ENCODE peak calls at places on chromosomes 11 and 22, in ten cellular contexts. One of them, this sample, is unnamed.
A peak's percentile ranks its signal among the peaks of the same experiment; 100 is the strongest.

GRCh38 chr11:84437129-84438123 is 1151.3 kb upstream of the CCDC90B start:
- DNase-seq in AML-193: no peak
- DNase-seq in NCI-H1092: peak; percentile 7
- DNase-seq in activated effector memory CD4-positive, alpha-beta T cell treated with Interleukin-2 at 50 U/mL for 16 hours: no peak
- DNase-seq in lung: no peak
- DNase-seq in NCI-H1694: no peak
- DNase-seq in kidney: peak; percentile 73
- DNase-seq in RWPE1: no peak
- DNase-seq in T-helper 2 cell: no peak
- DNase-seq in suprapubic skin: peak; percentile 69
- DNase-seq in this sample: no peak

GRCh38 chr11:134355656-134356055 is 23.9 kb downstream of the GLB1L2 start:
- DNase-seq in AML-193: no peak
- DNase-seq in NCI-H1092: no peak
- DNase-seq in activated effector memory CD4-positive, alpha-beta T cell treated with Interleukin-2 at 50 U/mL for 16 hours: no peak
- DNase-seq in lung: no peak
- DNase-seq in NCI-H1694: no peak
- DNase-seq in kidney: no peak
- DNase-seq in RWPE1: no peak
- DNase-seq in T-helper 2 cell: no peak
- DNase-seq in suprapubic skin: peak; percentile 26
- DNase-seq in this sample: peak; percentile 15

GRCh38 chr22:19717691-19718254 is 3.5 kb downstream of the SEPTIN5 start:
- DNase-seq in AML-193: peak; percentile 62
- DNase-seq in NCI-H1092: peak; percentile 36
- DNase-seq in activated effector memory CD4-positive, alpha-beta T cell treated with Interleukin-2 at 50 U/mL for 16 hours: peak; percentile 74
- DNase-seq in lung: peak; percentile 74
- DNase-seq in NCI-H1694: no peak
- DNase-seq in kidney: peak; percentile 91
- DNase-seq in RWPE1: peak; percentile 65
- DNase-seq in T-helper 2 cell: peak; percentile 69
- DNase-seq in suprapubic skin: no peak
- DNase-seq in this sample: peak; percentile 85

GRCh38 chr22:49930128-49930527 is 11.7 kb downstream of the CRELD2 start:
- DNase-seq in AML-193: no peak
- DNase-seq in NCI-H1092: no peak
- DNase-seq in activated effector memory CD4-positive, alpha-beta T cell treated with Interleukin-2 at 50 U/mL for 16 hours: no peak
- DNase-seq in lung: no peak
- DNase-seq in NCI-H1694: no peak
- DNase-seq in kidney: no peak
- DNase-seq in RWPE1: no peak
- DNase-seq in T-helper 2 cell: no peak
- DNase-seq in suprapubic skin: no peak
- DNase-seq in this sample: no peak

GRCh38 chr22:48697223-48697622 is 1130.5 kb downstream of the BRD1 start:
- DNase-seq in AML-193: no peak
- DNase-seq in NCI-H1092: no peak
- DNase-seq in activated effector memory CD4-positive, alpha-beta T cell treated with Interleukin-2 at 50 U/mL for 16 hours: no peak
- DNase-seq in lung: no peak
- DNase-seq in NCI-H1694: no peak
- DNase-seq in kidney: no peak
- DNase-seq in RWPE1: no peak
- DNase-seq in T-helper 2 cell: no peak
- DNase-seq in suprapubic skin: no peak
- DNase-seq in this sample: no peak

GRCh38 chr11:104126464-104126863 is 37.5 kb downstream of the PDGFD start:
- DNase-seq in AML-193: no peak
- DNase-seq in NCI-H1092: no peak
- DNase-seq in activated effector memory CD4-positive, alpha-beta T cell treated with Interleukin-2 at 50 U/mL for 16 hours: no peak
- DNase-seq in lung: no peak
- DNase-seq in NCI-H1694: no peak
- DNase-seq in kidney: no peak
- DNase-seq in RWPE1: no peak
- DNase-seq in T-helper 2 cell: no peak
- DNase-seq in suprapubic skin: no peak
- DNase-seq in this sample: no peak

GRCh38 chr11:61270354-61271070 is 24.6 kb downstream of the VWCE start:
- DNase-seq in AML-193: no peak
- DNase-seq in NCI-H1092: no peak
- DNase-seq in activated effector memory CD4-positive, alpha-beta T cell treated with Interleukin-2 at 50 U/mL for 16 hours: no peak
- DNase-seq in lung: no peak
- DNase-seq in NCI-H1694: no peak
- DNase-seq in kidney: no peak
- DNase-seq in RWPE1: no peak
- DNase-seq in T-helper 2 cell: no peak
- DNase-seq in suprapubic skin: no peak
- DNase-seq in this sample: no peak

GRCh38 chr11:316891-317291 is 3.1 kb downstream of the IFITM1 start:
- DNase-seq in AML-193: no peak
- DNase-seq in NCI-H1092: no peak
- DNase-seq in activated effector memory CD4-positive, alpha-beta T cell treated with Interleukin-2 at 50 U/mL for 16 hours: no peak
- DNase-seq in lung: no peak
- DNase-seq in NCI-H1694: no peak
- DNase-seq in kidney: no peak
- DNase-seq in RWPE1: no peak
- DNase-seq in T-helper 2 cell: no peak
- DNase-seq in suprapubic skin: no peak
- DNase-seq in this sample: peak; percentile 49

This sample was measured in CD8-positive, alpha-beta memory T cell.